ENCODE peak calls at places on chromosome 2, in seven cellular contexts. D is foreskin fibroblast, W is epithelial cell of esophagus, K is progenitor cell of endocrine pancreas, M is endothelial cell, J is HFFc6, Y is WERI-Rb-1. H is an unnamed sample.

GRCh38 chr2:33058716-33059451 is 112.1 kb downstream of the LTBP1 start:
- DNase-seq in D (no peak), W (no peak), K (no peak), M (no peak), J (no peak), Y (no peak), H (no peak)

GRCh38 chr2:233409286-233409991 is 55.1 kb downstream of the DGKD start:
- DNase-seq in D (no peak), W (no peak), K (no peak), M (no peak), J (no peak), Y (no peak), H (no peak)

GRCh38 chr2:217810275-217810674 is 192.5 kb downstream of the TNS1 start:
- DNase-seq in D (no peak), W (no peak), K (no peak), M (no peak), J (no peak), Y (no peak), H (no peak)

GRCh38 chr2:105344704-105345345 is 7.5 kb downstream of the C2orf49 start:
- DNase-seq in D (peak), W (peak), K (no peak), M (no peak), J (peak), Y (no peak), H (no peak)

GRCh38 chr2:148926291-148926961 is 51.4 kb downstream of the KIF5C start:
- DNase-seq in D (peak), W (peak), K (no peak), M (peak), J (peak), Y (peak), H (peak)

GRCh38 chr2:44016282-44016681 is 20.5 kb upstream of the LRPPRC start:
- DNase-seq in D (peak), W (peak), K (peak), M (peak), J (no peak), Y (no peak), H (peak)

GRCh38 chr2:37641582-37642111 is 29.8 kb downstream of the CDC42EP3 start:
- DNase-seq in D (peak), W (no peak), K (no peak), M (no peak), J (peak), Y (no peak), H (no peak)

GRCh38 chr2:96485751-96486643 is 19.2 kb downstream of the NEURL3 start:
- DNase-seq in D (peak), W (peak), K (no peak), M (no peak), J (peak), Y (no peak), H (no peak)

GRCh38 chr2:189037518-189037917 is 63.3 kb downstream of the COL3A1 start:
- DNase-seq in D (peak), W (peak), K (no peak), M (no peak), J (no peak), Y (no peak), H (no peak)

GRCh38 chr2:183035298-183035953 is 2.8 kb downstream of the NCKAP1 start:
- DNase-seq in D (peak), W (peak), K (no peak), M (no peak), J (peak), Y (no peak), H (no peak)

GRCh38 chr2:157185828-157186227 is 71.7 kb upstream of the GALNT5 start:
- DNase-seq in D (peak), W (no peak), K (no peak), M (no peak), J (peak), Y (no peak), H (no peak)
- TF ChIP-seq CTCF in D (no peak), W (no peak), K (no peak), M (no peak), J (peak), Y (no peak), H (no peak)

GRCh38 chr2:64624108-64624610 is 29.6 kb downstream of the SERTAD2 start:
- DNase-seq in D (no peak), W (no peak), K (no peak), M (no peak), J (no peak), Y (no peak), H (no peak)

GRCh38 chr2:64626963-64627760 is 26.6 kb downstream of the SERTAD2 start:
- DNase-seq in D (no peak), W (no peak), K (no peak), M (no peak), J (no peak), Y (peak), H (no peak)

GRCh38 chr2:64626146-64626809 is 27.4 kb downstream of the SERTAD2 start:
- DNase-seq in D (no peak), W (no peak), K (no peak), M (no peak), J (no peak), Y (no peak), H (no peak)

GRCh38 chr2:64624862-64625261 is 28.9 kb downstream of the SERTAD2 start:
- DNase-seq in D (no peak), W (no peak), K (no peak), M (no peak), J (no peak), Y (no peak), H (no peak)

GRCh38 chr2:64625352-64626145 is 28.2 kb downstream of the SERTAD2 start:
- DNase-seq in D (no peak), W (no peak), K (no peak), M (no peak), J (no peak), Y (peak), H (no peak)
- TF ChIP-seq CTCF in D (no peak), W (no peak), K (peak), M (no peak), J (peak), Y (peak), H (no peak)

GRCh38 chr2:12032421-12032820 is 286.0 kb downstream of the LPIN1 start:
- DNase-seq in D (no peak), W (no peak), K (no peak), M (no peak), J (no peak), Y (no peak), H (no peak)
- TF ChIP-seq CTCF in D (no peak), W (peak), K (no peak), M (no peak), J (peak), Y (no peak), H (no peak)

GRCh38 chr2:100562613-100563406 is at the start of gene PDCL3:
- DNase-seq in D (peak), W (peak), K (peak), M (peak), J (peak), Y (peak), H (peak)
- TF ChIP-seq CTCF in D (no peak), W (peak), K (peak), M (no peak), J (peak), Y (peak), H (no peak)

GRCh38 chr2:207274541-207274940 is 108.8 kb upstream of the KLF7 start:
- DNase-seq in D (no peak), W (no peak), K (no peak), M (no peak), J (no peak), Y (no peak), H (no peak)
- TF ChIP-seq CTCF in D (no peak), W (no peak), K (no peak), M (no peak), J (no peak), Y (no peak), H (no peak)

GRCh38 chr2:155315768-155316167 is 617.3 kb downstream of the KCNJ3 start:
- DNase-seq in D (no peak), W (no peak), K (no peak), M (no peak), J (no peak), Y (no peak), H (no peak)

GRCh38 chr2:155308367-155309009 is 610.0 kb downstream of the KCNJ3 start:
- DNase-seq in D (no peak), W (no peak), K (no peak), M (no peak), J (no peak), Y (no peak), H (no peak)

GRCh38 chr2:155309483-155309882 is 611.0 kb downstream of the KCNJ3 start:
- DNase-seq in D (no peak), W (peak), K (no peak), M (no peak), J (no peak), Y (no peak), H (no peak)

DNA sequence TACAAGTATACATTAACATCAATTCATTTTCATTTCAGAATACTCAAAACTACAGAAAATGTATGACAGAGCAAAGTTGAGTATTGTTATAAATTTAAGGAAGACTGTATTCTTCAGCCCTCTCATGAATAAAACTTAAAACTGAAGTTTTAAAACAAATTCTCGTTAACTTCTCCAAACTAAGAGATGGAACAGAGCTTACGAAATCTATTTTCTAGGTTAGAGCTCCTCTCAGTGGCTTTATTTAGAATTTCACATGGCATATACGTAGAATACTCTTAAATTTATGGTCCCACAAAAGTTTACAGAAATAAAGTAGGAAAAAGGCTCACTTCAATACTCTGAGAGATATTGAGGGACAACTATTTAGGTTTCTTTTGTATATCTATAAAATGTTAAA is 612.1 kb downstream of the KCNJ3 start:
- DNase-seq in D (peak), W (peak), K (no peak), M (no peak), J (no peak), Y (no peak), H (no peak)
- TF ChIP-seq CTCF in D (peak), W (peak), K (peak), M (peak), J (peak), Y (no peak), H (peak)

DNA sequence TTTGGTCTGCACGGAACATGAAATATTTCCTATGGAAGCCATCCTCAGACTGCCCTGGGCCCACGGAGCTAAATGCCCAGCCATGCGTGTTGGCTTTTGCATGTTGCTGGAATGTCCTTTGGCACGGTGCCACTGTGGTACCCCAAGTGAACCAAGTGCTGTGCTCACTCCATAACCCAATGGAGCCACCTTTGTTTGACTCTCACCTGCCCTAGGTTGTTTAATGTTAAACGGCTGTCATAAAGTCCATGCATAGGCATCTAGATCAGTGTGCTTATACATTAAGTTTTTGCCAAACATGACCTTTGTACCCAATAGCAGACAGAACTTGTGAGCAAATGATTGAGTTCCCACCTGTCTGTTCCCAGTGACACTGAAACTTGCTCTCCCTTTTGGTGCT is 59.9 kb upstream of the TMEM87B start:
- DNase-seq in D (no peak), W (no peak), K (no peak), M (no peak), J (no peak), Y (no peak), H (no peak)
- TF ChIP-seq CTCF in D (no peak), W (no peak), K (no peak), M (no peak), J (no peak), Y (no peak), H (no peak)

DNA sequence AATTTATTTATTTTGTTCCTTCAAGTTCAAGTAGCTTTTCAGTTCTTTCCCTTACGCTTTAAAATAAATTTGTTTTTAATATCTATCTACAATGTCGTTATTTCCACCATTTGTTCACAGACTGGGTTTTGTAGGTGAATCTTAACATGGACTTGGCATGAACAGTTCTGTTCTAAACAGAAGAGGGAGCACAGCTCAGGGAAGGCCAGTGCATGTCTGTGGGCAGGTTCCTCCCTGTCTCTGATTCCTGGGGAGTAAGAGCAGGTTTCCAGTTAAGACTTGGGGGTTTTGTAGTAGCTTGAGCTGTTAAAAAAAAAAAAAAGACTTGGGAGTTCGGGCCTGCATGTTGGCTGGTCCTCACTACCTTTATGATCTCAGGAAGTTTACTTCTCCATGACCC is 11.1 kb downstream of the TTL start:
- DNase-seq in D (peak), W (peak), K (no peak), M (no peak), J (no peak), Y (peak), H (no peak)
- TF ChIP-seq CTCF in D (no peak), W (peak), K (no peak), M (no peak), J (peak), Y (peak), H (no peak)

GRCh38 chr2:241258505-241259160 is 56.8 kb downstream of the HDLBP start:
- DNase-seq in D (peak), W (no peak), K (no peak), M (no peak), J (no peak), Y (no peak), H (no peak)

GRCh38 chr2:241256168-241256545 is 59.3 kb downstream of the HDLBP start:
- DNase-seq in D (no peak), W (no peak), K (no peak), M (no peak), J (no peak), Y (peak), H (no peak)

GRCh38 chr2:241255542-241256167 is 59.8 kb downstream of the HDLBP start:
- DNase-seq in D (peak), W (no peak), K (no peak), M (no peak), J (no peak), Y (peak), H (no peak)

GRCh38 chr2:241254904-241255351 is 60.5 kb downstream of the HDLBP start:
- DNase-seq in D (no peak), W (no peak), K (no peak), M (no peak), J (no peak), Y (no peak), H (no peak)

DNA sequence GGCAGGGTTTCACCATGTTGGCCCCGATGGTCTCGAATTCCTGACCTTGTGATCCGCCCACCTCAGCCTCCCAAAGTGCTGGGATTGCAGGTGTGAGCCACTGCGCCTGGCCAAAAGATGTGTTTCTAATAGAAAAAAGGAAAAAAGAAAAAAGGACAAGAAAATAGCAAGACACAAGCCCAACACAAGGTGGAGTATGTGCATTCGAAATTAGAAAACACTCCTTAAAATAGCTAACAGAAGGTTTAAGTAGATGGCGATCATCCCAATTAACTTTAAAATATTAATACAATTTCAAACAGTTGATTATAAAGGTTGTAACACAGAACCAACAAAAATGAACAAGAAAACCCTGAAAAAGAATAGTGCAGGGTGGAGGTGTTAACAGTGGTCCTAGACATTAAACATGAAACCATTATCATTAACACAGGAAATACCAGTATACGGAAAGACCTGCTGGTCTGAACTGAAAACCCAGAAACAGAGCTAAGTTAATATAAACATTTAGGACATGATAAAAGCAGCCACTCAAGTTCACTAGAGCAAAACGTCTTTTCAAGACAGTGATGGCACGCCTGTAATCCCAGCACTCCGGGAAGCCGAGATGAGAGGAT is 57.9 kb downstream of the HDLBP start:
- DNase-seq in D (peak), W (no peak), K (no peak), M (no peak), J (no peak), Y (peak), H (no peak)
- TF ChIP-seq CTCF in D (no peak), W (no peak), K (no peak), M (no peak), J (peak), Y (peak), H (no peak)

H was measured in nephron progenitor cell.